ENCODE peak calls at places on chromosomes 11 and 22, in ten cellular contexts. W is NCI-H748 treated with DMSO at 0.1 percent for 48 hours; V is stimulated activated CD4-positive, alpha-beta T cell treated with anti-CD3 and anti-CD28 coated beads, Interleukin-1b, Interleukin-23, amount 100 ng/mL, for 24 hours; R is stomach; Q is stimulated activated naive CD8-positive, alpha-beta T cell treated with anti-CD3 and anti-CD28 coated beads, Interleukin-15, amount 100 ng/mL, for 72 hours; T is WTC11; M is stimulated activated CD8-positive, alpha-beta memory T cell treated with anti-CD3 and anti-CD28 coated beads, Interleukin-4, amount 100 ng/mL, for 1 hour; D is activated CD4-positive, alpha-beta T cell treated with anti-CD3 and anti-CD28 coated beads, Interleukin-2, amount 50 U/mL, for 1 hour; A is NAMALWA; Y is effector CD4-positive, alpha-beta T cell. F is an unnamed sample.
A peak's percentile ranks its signal among the peaks of the same experiment; 100 is the strongest.

GRCh38 chr11:45724145-45724544 is 58.7 kb upstream of the CHST1 start:
- DNase-seq in W (no peak), R (no peak), A (no peak), Q (no peak), M (no peak), V (no peak), T (no peak), Y (no peak), D (no peak), F (no peak)

GRCh38 chr11:115941481-115941993 is 437.3 kb upstream of the CADM1 start:
- DNase-seq in W (no peak), R (no peak), Y (no peak), T (no peak), Q (peak; percentile 36), M (no peak), V (no peak), A (no peak), D (no peak), F (peak; percentile 97)

GRCh38 chr22:46149493-46149997 is 781 bp upstream of the PPARA start:
- DNase-seq in R (peak; percentile 75), T (peak; percentile 56), D (peak; percentile 27), Q (peak; percentile 34), A (no peak), W (peak; percentile 27), V (no peak), M (no peak), Y (peak; percentile 31), F (peak; percentile 23)

GRCh38 chr11:32792948-32793475 is 1.4 kb downstream of the CCDC73 start:
- DNase-seq in Y (peak; percentile 44), Q (peak; percentile 60), R (peak; percentile 69), T (peak; percentile 61), D (peak; percentile 63), M (peak; percentile 5), V (peak; percentile 38), A (peak; percentile 81), W (peak; percentile 68), F (peak; percentile 37)

GRCh38 chr11:65663634-65664200 is 1.0 kb upstream of the RELA start:
- DNase-seq in D (peak; percentile 34), M (no peak), A (peak; percentile 52), Y (no peak), R (peak; percentile 57), V (no peak), T (no peak), Q (no peak), W (peak; percentile 22), F (peak; percentile 53)

GRCh38 chr11:92453055-92453454 is 228.4 kb downstream of the FAT3 start:
- DNase-seq in D (no peak), A (no peak), R (no peak), W (no peak), M (no peak), T (no peak), Y (no peak), Q (no peak), V (no peak), F (peak; percentile 58)

GRCh38 chr11:87722756-87723599 is 452.3 kb downstream of the RAB38 start:
- DNase-seq in R (peak; percentile 43), Y (no peak), V (no peak), Q (no peak), W (no peak), D (no peak), A (peak; percentile 53), M (no peak), T (peak; percentile 64), F (peak; percentile 2)

GRCh38 chr11:17734418-17734911 is at the start of gene KCNC1:
- DNase-seq in Q (no peak), D (no peak), M (no peak), T (peak; percentile 62), V (no peak), R (no peak), A (no peak), W (peak; percentile 31), Y (no peak), F (peak; percentile 53)

GRCh38 chr11:35525501-35526175 is at the start of gene PAMR1:
- DNase-seq in V (no peak), T (peak; percentile 72), Y (no peak), M (no peak), Q (peak; percentile 43), D (no peak), R (peak; percentile 33), W (peak; percentile 38), A (no peak), F (no peak)